ENCODE peak calls at places on chromosome 14, in seven cellular contexts. V is breast epithelium, U is vagina, N is GM23248, R is IMR-90, M is HCT116, Q is OCI-LY7. Z is an unnamed sample.
A peak's percentile ranks its signal among the peaks of the same experiment; 100 is the strongest.

GRCh38 chr14:73460691-73461127 is 2.4 kb upstream of the NUMB start:
- DNase-seq in V (no peak), U (no peak), N (peak; percentile 91), R (peak; percentile 77), M (no peak), Q (peak; percentile 37), Z (peak; percentile 61)

GRCh38 chr14:69634871-69635270 is 23.5 kb downstream of the SUSD6 start:
- DNase-seq in V (no peak), U (no peak), N (no peak), R (no peak), M (no peak), Q (no peak), Z (no peak)

GRCh38 chr14:22438742-22439141 is 150.3 kb downstream of the DAD1 start:
- DNase-seq in V (no peak), U (no peak), N (no peak), R (no peak), M (no peak), Q (no peak), Z (no peak)

GRCh38 chr14:106211489-106211888 is 685.1 kb downstream of the TMEM121 start:
- DNase-seq in V (no peak), U (no peak), N (no peak), R (no peak), M (no peak), Q (no peak), Z (no peak)

GRCh38 chr14:31283153-31283552 is 75.6 kb upstream of the HECTD1 start:
- DNase-seq in V (no peak), U (no peak), N (no peak), R (no peak), M (no peak), Q (no peak), Z (no peak)

GRCh38 chr14:24852312-24853060 is 197.5 kb downstream of the STXBP6 start:
- DNase-seq in V (no peak), U (no peak), N (no peak), R (no peak), M (no peak), Q (no peak), Z (no peak)

GRCh38 chr14:42172304-42172703 is 565.6 kb downstream of the LRFN5 start:
- DNase-seq in V (no peak), U (no peak), N (no peak), R (no peak), M (no peak), Q (no peak), Z (no peak)

GRCh38 chr14:99190696-99191662 is 81.0 kb downstream of the BCL11B start:
- DNase-seq in V (no peak), U (no peak), N (no peak), R (no peak), M (no peak), Q (no peak), Z (no peak)

GRCh38 chr14:100587763-100588411 is 670 bp upstream of the BEGAIN start:
- DNase-seq in V (no peak), U (no peak), N (peak; percentile 48), R (no peak), M (no peak), Q (no peak), Z (no peak)

GRCh38 chr14:100384819-100385813 is 62.0 kb downstream of the SLC25A47 start:
- DNase-seq in V (no peak), U (no peak), N (peak; percentile 81), R (peak; percentile 81), M (peak; percentile 35), Q (peak; percentile 19), Z (peak; percentile 60)

GRCh38 chr14:91545946-91546716 is 36.0 kb upstream of the PPP4R3A start:
- DNase-seq in V (no peak), U (no peak), N (no peak), R (no peak), M (no peak), Q (no peak), Z (no peak)

GRCh38 chr14:71380271-71380670 is 473.0 kb downstream of the PCNX1 start:
- DNase-seq in V (no peak), U (no peak), N (peak; percentile 19), R (peak; percentile 47), M (no peak), Q (no peak), Z (peak; percentile 53)

GRCh38 chr14:47539065-47539464 is 136.3 kb downstream of the MDGA2 start:
- DNase-seq in V (no peak), U (no peak), N (no peak), R (no peak), M (no peak), Q (peak; percentile 7), Z (peak; percentile 8)

GRCh38 chr14:49621114-49621881 is 699 bp downstream of the MGAT2 start:
- DNase-seq in V (peak; percentile 73), U (no peak), N (peak; percentile 76), R (peak; percentile 28), M (no peak), Q (peak; percentile 86), Z (peak; percentile 60)

GRCh38 chr14:60757617-60758016 is 23.1 kb downstream of the MNAT1 start:
- DNase-seq in V (no peak), U (no peak), N (peak; percentile 82), R (peak; percentile 74), M (no peak), Q (no peak), Z (no peak)

GRCh38 chr14:44982594-44982993 is 20.6 kb downstream of the TOGARAM1 start:
- DNase-seq in V (no peak), U (no peak), N (peak; percentile 28), R (no peak), M (no peak), Q (no peak), Z (no peak)

GRCh38 chr14:56666716-56667115 is 87.1 kb downstream of the TMEM260 start:
- DNase-seq in V (no peak), U (no peak), N (peak; percentile 42), R (peak; percentile 69), M (no peak), Q (no peak), Z (peak; percentile 42)

GRCh38 chr14:31886161-31886835 is 190.8 kb upstream of the ARHGAP5 start:
- DNase-seq in V (no peak), U (no peak), N (no peak), R (no peak), M (no peak), Q (no peak), Z (no peak)

GRCh38 chr14:71538949-71539659 is 393.1 kb upstream of the RGS6 start:
- DNase-seq in V (no peak), U (no peak), N (peak; percentile 29), R (peak; percentile 12), M (no peak), Q (no peak), Z (no peak)

GRCh38 chr14:71289536-71289935 is 382.3 kb downstream of the PCNX1 start:
- DNase-seq in V (no peak), U (no peak), N (no peak), R (no peak), M (no peak), Q (peak; percentile 70), Z (no peak)

GRCh38 chr14:92475451-92476187 is 38.0 kb upstream of the RIN3 start:
- DNase-seq in V (no peak), U (peak; percentile 84), N (peak; percentile 43), R (no peak), M (no peak), Q (no peak), Z (no peak)

GRCh38 chr14:21234112-21234511 is 35.1 kb downstream of the HNRNPC start:
- DNase-seq in V (no peak), U (no peak), N (peak; percentile 51), R (no peak), M (no peak), Q (no peak), Z (no peak)
- H3K36me3 ChIP-seq in V (no peaks in the 10 kb centered on the region), U (peaks cover 49% of the 10 kb centered on the region), N (peaks cover 77% of the 10 kb centered on the region), R (peaks cover 37% of the 10 kb centered on the region), M (peaks cover 82% of the 10 kb centered on the region), Q (peaks cover 100% of the 10 kb centered on the region), Z (peaks cover 55% of the 10 kb centered on the region)

DNA sequence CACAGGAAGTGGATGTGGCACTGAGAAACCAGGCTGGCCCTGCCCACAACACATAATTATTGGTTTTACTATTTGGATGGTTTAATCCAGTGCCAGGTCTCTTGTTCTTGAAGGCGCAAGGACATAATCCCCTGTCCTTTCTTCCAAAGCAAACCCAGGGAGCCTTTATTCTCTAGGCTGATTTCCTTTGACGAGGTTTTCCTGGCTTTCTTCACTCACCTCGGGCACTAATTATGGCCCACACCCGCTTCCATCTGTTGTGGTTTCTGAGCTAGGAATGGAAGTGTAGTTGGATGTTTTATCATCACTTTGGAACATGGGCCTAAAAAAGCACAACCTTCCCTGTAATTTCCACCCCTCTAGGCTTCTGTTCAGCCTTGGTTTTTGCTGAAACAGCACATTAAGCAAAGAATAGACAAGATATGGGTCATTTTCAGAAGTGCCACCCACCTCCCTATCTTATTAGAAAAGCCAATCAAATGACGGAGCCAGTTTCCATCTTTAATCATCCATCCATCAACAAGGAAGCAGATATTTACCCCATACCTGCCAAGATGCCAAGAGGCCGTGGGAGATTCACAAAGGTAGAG is 73.9 kb downstream of the PPP1R36 start:
- DNase-seq in V (no peak), U (no peak), N (no peak), R (no peak), M (no peak), Q (no peak), Z (no peak)
- H3K4me3 ChIP-seq in V (no peak overlapping the region), U (no peak overlapping the region), N (no peak overlapping the region), R (no peak overlapping the region), M (no peak overlapping the region), Q (no peak overlapping the region), Z (no peak overlapping the region)

DNA sequence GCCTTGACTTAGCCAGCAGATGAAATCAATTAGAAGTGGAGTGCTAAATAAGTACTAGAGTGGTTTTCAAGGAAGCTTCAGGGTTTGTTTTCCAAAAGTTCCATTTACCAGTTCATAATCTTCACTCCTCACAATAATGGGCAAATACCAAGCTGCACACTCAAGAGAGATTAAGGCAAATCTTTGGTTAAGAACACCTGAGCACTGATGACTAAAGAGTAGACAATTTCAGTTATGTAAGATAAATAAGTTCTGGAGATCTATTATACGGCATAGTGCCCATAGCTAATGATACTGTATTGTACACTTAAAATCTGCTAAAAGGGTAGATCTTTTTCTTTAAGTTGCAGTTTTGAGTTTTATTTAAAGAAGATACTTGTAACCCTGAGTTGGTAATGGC is 125.0 kb downstream of the ARMH4 start:
- DNase-seq in V (no peak), U (no peak), N (no peak), R (no peak), M (no peak), Q (no peak), Z (no peak)
- H3K27ac ChIP-seq in V (no peak overlapping the region), U (no peak overlapping the region), N (no peak overlapping the region), R (no peak overlapping the region), M (no peak overlapping the region), Q (no peak overlapping the region), Z (no peak overlapping the region)

DNA sequence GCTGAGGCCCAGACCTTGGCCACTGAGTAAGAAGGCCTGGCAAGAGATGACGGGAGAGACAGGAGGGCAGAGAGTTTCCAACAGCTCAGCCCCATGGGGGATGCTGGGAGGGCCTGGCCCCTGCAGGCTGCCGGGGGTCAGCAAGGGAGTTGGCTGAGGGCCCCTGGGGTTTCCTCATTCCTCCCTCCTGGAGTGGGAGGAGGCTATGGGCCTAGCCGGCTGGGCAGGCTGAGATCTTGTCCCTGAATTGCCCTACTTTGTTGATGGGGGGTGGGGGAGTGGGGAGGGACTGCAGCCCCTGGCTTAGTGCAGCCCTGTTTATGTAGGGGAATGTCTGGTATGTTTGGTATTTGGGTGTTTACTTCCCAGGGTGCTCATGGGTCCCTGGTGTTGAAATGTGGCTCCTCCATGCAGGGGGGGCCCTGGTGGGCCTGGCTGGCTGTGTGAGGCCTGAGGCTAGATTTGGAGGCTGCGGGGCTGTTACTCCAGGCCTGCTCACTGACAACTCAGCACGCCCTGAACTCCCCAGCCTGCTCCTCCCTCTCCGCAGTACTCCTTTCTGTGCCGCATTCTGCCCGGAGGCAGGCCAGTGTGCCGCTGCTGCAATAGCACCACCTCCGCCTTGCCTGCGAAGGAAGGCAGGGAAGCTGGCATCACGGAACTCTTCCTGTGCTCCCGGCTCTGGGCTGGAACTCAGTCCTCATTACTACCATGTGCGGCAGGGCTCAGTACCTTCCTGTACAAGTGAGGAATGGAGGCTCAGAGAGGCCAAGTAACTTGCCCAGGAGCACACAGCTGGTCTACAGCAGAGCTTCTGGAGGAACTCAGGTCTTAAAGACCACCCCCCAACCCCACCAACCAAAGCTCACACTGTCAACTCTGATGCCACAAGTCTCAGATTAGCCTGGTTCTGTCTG is 25.3 kb downstream of the JDP2 start:
- DNase-seq in V (peak; percentile 89), U (peak; percentile 95), N (peak; percentile 96), R (peak; percentile 89), M (no peak), Q (no peak), Z (peak; percentile 62)
- H3K36me3 ChIP-seq in V (no peaks in the 10 kb centered on the region), U (no peaks in the 10 kb centered on the region), N (peaks cover 14% of the 10 kb centered on the region), R (peaks cover 37% of the 10 kb centered on the region), M (no peaks in the 10 kb centered on the region), Q (peaks cover 99% of the 10 kb centered on the region), Z (no peaks in the 10 kb centered on the region)

Z was measured in brain microvascular endothelial cell.